ENCODE peak calls at places on chromosomes 11 and 22, in six cellular contexts. One of them, this sample, is unnamed.

GRCh38 chr11:6206456-6207180 is 1.3 kb downstream of the C11orf42 start:
- DNase-seq in endothelial cell of umbilical vein: no peak
- DNase-seq in HepG2: no peak
- DNase-seq in A549: no peak
- DNase-seq in K562: no peak
- DNase-seq in GM12878: no peak
- DNase-seq in this sample: no peak

GRCh38 chr22:38383417-38383816 is 66.2 kb upstream of the CSNK1E start:
- DNase-seq in GM12878: no peak
- DNase-seq in HepG2: no peak
- DNase-seq in endothelial cell of umbilical vein: no peak
- DNase-seq in A549: no peak
- DNase-seq in K562: no peak
- DNase-seq in this sample: no peak

GRCh38 chr22:48180631-48181030 is 1418.2 kb downstream of the TBC1D22A start:
- DNase-seq in GM12878: no peak
- DNase-seq in K562: no peak
- DNase-seq in endothelial cell of umbilical vein: no peak
- DNase-seq in HepG2: no peak
- DNase-seq in A549: no peak
- DNase-seq in this sample: no peak

GRCh38 chr11:87437844-87438223 is 400.1 kb downstream of the TMEM135 start:
- DNase-seq in HepG2: no peak
- DNase-seq in K562: no peak
- DNase-seq in A549: no peak
- DNase-seq in GM12878: no peak
- DNase-seq in endothelial cell of umbilical vein: no peak
- DNase-seq in this sample: no peak

GRCh38 chr11:71218789-71219499 is 33.4 kb downstream of the SHANK2 start:
- DNase-seq in HepG2: no peak
- DNase-seq in endothelial cell of umbilical vein: no peak
- DNase-seq in K562: no peak
- DNase-seq in A549: no peak
- DNase-seq in GM12878: no peak
- DNase-seq in this sample: no peak

GRCh38 chr11:78838417-78838816 is 263.8 kb upstream of the NARS2 start:
- DNase-seq in A549: no peak
- DNase-seq in HepG2: no peak
- DNase-seq in endothelial cell of umbilical vein: no peak
- DNase-seq in K562: no peak
- DNase-seq in GM12878: no peak
- DNase-seq in this sample: no peak

GRCh38 chr11:37984991-37985390 is 1387.0 kb upstream of the RAG2 start:
- DNase-seq in K562: no peak
- DNase-seq in A549: no peak
- DNase-seq in HepG2: no peak
- DNase-seq in endothelial cell of umbilical vein: no peak
- DNase-seq in GM12878: no peak
- DNase-seq in this sample: no peak

GRCh38 chr22:45159652-45160462 is 3.9 kb upstream of the NUP50 start:
- DNase-seq in A549: peak; percentile 18
- DNase-seq in GM12878: no peak
- DNase-seq in K562: no peak
- DNase-seq in HepG2: peak; percentile 88
- DNase-seq in endothelial cell of umbilical vein: peak; percentile 66
- DNase-seq in this sample: peak; percentile 39

GRCh38 chr11:134786636-134787035 is 374.6 kb upstream of the B3GAT1 start:
- DNase-seq in A549: no peak
- DNase-seq in K562: no peak
- DNase-seq in HepG2: no peak
- DNase-seq in endothelial cell of umbilical vein: no peak
- DNase-seq in GM12878: no peak
- DNase-seq in this sample: no peak

GRCh38 chr11:134784525-134784924 is 372.5 kb upstream of the B3GAT1 start:
- DNase-seq in endothelial cell of umbilical vein: no peak
- DNase-seq in GM12878: no peak
- DNase-seq in K562: no peak
- DNase-seq in HepG2: no peak
- DNase-seq in A549: no peak
- DNase-seq in this sample: no peak

GRCh38 chr11:134784046-134784445 is 372.0 kb upstream of the B3GAT1 start:
- DNase-seq in A549: no peak
- DNase-seq in endothelial cell of umbilical vein: no peak
- DNase-seq in K562: no peak
- DNase-seq in HepG2: no peak
- DNase-seq in GM12878: no peak
- DNase-seq in this sample: no peak

GRCh38 chr11:134785059-134785458 is 373.0 kb upstream of the B3GAT1 start:
- DNase-seq in K562: no peak
- DNase-seq in GM12878: no peak
- DNase-seq in HepG2: no peak
- DNase-seq in A549: no peak
- DNase-seq in endothelial cell of umbilical vein: no peak
- DNase-seq in this sample: no peak

GRCh38 chr11:134785660-134786284 is 373.7 kb upstream of the B3GAT1 start:
- DNase-seq in GM12878: no peak
- DNase-seq in A549: no peak
- DNase-seq in endothelial cell of umbilical vein: no peak
- DNase-seq in HepG2: no peak
- DNase-seq in K562: no peak
- DNase-seq in this sample: no peak
- TF ChIP-seq MYC in GM12878: no peak
- TF ChIP-seq MYC in A549: no peak
- TF ChIP-seq MYC in endothelial cell of umbilical vein: no peak
- TF ChIP-seq MYC in HepG2: no peak
- TF ChIP-seq MYC in K562: no peak
- TF ChIP-seq MYC in this sample: no peak

GRCh38 chr11:121451178-121451981 is 734 bp upstream of the SORL1 start:
- DNase-seq in HepG2: peak; percentile 43
- DNase-seq in GM12878: no peak
- DNase-seq in A549: no peak
- DNase-seq in endothelial cell of umbilical vein: no peak
- DNase-seq in K562: no peak
- DNase-seq in this sample: peak; percentile 36
- TF ChIP-seq MAX in HepG2: no peak
- TF ChIP-seq MAX in GM12878: no peak
- TF ChIP-seq MAX in A549: no peak
- TF ChIP-seq MAX in endothelial cell of umbilical vein: no peak
- TF ChIP-seq MAX in K562: no peak
- TF ChIP-seq MAX in this sample: no peak

GRCh38 chr22:46830001-46830715 is 67.7 kb downstream of the TBC1D22A start:
- DNase-seq in HepG2: no peak
- DNase-seq in A549: peak; percentile 43
- DNase-seq in endothelial cell of umbilical vein: peak; percentile 55
- DNase-seq in GM12878: no peak
- DNase-seq in K562: no peak
- DNase-seq in this sample: no peak

GRCh38 chr22:46835693-46836092 is 73.2 kb downstream of the TBC1D22A start:
- DNase-seq in K562: no peak
- DNase-seq in HepG2: no peak
- DNase-seq in GM12878: no peak
- DNase-seq in A549: no peak
- DNase-seq in endothelial cell of umbilical vein: no peak
- DNase-seq in this sample: no peak

GRCh38 chr22:46830841-46831240 is 68.4 kb downstream of the TBC1D22A start:
- DNase-seq in HepG2: no peak
- DNase-seq in K562: no peak
- DNase-seq in A549: peak; percentile 34
- DNase-seq in GM12878: no peak
- DNase-seq in endothelial cell of umbilical vein: no peak
- DNase-seq in this sample: no peak

GRCh38 chr22:46835288-46835687 is 72.8 kb downstream of the TBC1D22A start:
- DNase-seq in A549: no peak
- DNase-seq in HepG2: no peak
- DNase-seq in K562: no peak
- DNase-seq in endothelial cell of umbilical vein: no peak
- DNase-seq in GM12878: no peak
- DNase-seq in this sample: no peak

GRCh38 chr22:46833228-46833627 is 70.8 kb downstream of the TBC1D22A start:
- DNase-seq in K562: no peak
- DNase-seq in HepG2: peak; percentile 41
- DNase-seq in endothelial cell of umbilical vein: peak; percentile 33
- DNase-seq in A549: peak; percentile 22
- DNase-seq in GM12878: no peak
- DNase-seq in this sample: peak; percentile 29
- TF ChIP-seq MYC in K562: no peak
- TF ChIP-seq MYC in HepG2: no peak
- TF ChIP-seq MYC in endothelial cell of umbilical vein: no peak
- TF ChIP-seq MYC in A549: no peak
- TF ChIP-seq MYC in GM12878: no peak
- TF ChIP-seq MYC in this sample: no peak

GRCh38 chr11:85950317-85951048 is 95.3 kb downstream of the CCDC83 start:
- DNase-seq in GM12878: no peak
- DNase-seq in A549: no peak
- DNase-seq in endothelial cell of umbilical vein: no peak
- DNase-seq in HepG2: no peak
- DNase-seq in K562: no peak
- DNase-seq in this sample: no peak

GRCh38 chr11:85951428-85952107 is 96.4 kb downstream of the CCDC83 start:
- DNase-seq in GM12878: no peak
- DNase-seq in A549: no peak
- DNase-seq in K562: no peak
- DNase-seq in endothelial cell of umbilical vein: no peak
- DNase-seq in HepG2: no peak
- DNase-seq in this sample: no peak

GRCh38 chr11:85951049-85951405 is 95.8 kb downstream of the CCDC83 start:
- DNase-seq in GM12878: no peak
- DNase-seq in HepG2: no peak
- DNase-seq in A549: no peak
- DNase-seq in K562: no peak
- DNase-seq in endothelial cell of umbilical vein: no peak
- DNase-seq in this sample: no peak

GRCh38 chr11:85955531-85955930 is 100.3 kb downstream of the CCDC83 start:
- DNase-seq in K562: no peak
- DNase-seq in endothelial cell of umbilical vein: no peak
- DNase-seq in HepG2: no peak
- DNase-seq in A549: no peak
- DNase-seq in GM12878: no peak
- DNase-seq in this sample: no peak

DNA sequence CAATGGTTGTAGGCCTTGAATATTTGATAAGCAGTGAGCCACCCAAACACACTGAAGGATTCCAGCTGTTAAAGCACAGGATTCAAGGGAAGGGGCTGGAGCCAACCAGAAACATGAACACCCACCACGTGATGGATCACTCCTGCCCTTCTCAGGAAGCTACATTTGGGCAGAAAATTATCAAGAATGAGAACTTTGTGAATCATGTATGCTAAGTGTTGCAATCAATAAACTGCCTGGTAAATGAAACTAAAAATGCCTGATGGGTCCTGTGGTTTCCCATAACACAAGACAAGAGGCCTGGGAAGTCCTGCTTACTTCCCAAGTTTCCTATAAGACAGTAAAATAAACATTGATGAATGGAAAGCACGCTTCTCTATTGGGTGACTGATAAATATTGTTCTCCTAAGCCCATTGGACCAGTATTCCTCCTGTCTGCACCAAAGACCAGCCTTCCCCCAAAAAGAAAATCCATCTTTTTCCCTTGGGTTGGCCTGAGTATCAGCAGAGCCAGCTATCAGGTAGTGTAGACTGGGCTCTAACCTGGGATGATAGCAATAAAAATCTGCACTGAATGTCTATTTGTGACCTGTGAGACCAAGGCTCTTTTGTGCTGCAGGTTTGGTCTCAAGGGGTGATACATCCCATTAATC is 98.4 kb downstream of the CCDC83 start:
- DNase-seq in A549: no peak
- DNase-seq in K562: peak; percentile 18
- DNase-seq in endothelial cell of umbilical vein: no peak
- DNase-seq in GM12878: no peak
- DNase-seq in HepG2: no peak
- DNase-seq in this sample: no peak
- TF ChIP-seq MAX in A549: no peak
- TF ChIP-seq MAX in K562: no peak
- TF ChIP-seq MAX in endothelial cell of umbilical vein: no peak
- TF ChIP-seq MAX in GM12878: no peak
- TF ChIP-seq MAX in HepG2: no peak
- TF ChIP-seq MAX in this sample: no peak

DNA sequence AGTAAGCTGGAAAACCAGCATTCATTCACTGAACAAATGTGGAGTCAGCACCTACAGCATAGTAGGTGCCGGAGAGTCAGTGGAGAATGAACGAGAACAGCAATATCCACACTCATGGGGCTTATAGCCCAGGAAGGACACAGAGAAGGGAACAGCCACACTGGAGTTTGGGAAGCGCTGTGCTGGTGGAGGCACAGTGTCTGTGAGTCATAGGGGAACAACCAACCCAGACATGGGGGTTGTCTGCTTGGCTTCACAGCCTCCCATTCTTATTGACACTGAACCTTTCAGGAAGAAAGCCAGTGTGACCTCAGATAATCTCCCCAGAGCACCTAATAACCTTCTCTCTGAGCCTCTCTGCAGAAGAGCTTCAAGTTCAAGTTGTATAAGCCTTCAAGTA is 56.6 kb upstream of the UBASH3B start:
- DNase-seq in HepG2: no peak
- DNase-seq in K562: no peak
- DNase-seq in GM12878: no peak
- DNase-seq in endothelial cell of umbilical vein: no peak
- DNase-seq in A549: no peak
- DNase-seq in this sample: no peak
- TF ChIP-seq MYC in HepG2: no peak
- TF ChIP-seq MYC in K562: no peak
- TF ChIP-seq MYC in GM12878: no peak
- TF ChIP-seq MYC in endothelial cell of umbilical vein: no peak
- TF ChIP-seq MYC in A549: no peak
- TF ChIP-seq MYC in this sample: no peak

DNA sequence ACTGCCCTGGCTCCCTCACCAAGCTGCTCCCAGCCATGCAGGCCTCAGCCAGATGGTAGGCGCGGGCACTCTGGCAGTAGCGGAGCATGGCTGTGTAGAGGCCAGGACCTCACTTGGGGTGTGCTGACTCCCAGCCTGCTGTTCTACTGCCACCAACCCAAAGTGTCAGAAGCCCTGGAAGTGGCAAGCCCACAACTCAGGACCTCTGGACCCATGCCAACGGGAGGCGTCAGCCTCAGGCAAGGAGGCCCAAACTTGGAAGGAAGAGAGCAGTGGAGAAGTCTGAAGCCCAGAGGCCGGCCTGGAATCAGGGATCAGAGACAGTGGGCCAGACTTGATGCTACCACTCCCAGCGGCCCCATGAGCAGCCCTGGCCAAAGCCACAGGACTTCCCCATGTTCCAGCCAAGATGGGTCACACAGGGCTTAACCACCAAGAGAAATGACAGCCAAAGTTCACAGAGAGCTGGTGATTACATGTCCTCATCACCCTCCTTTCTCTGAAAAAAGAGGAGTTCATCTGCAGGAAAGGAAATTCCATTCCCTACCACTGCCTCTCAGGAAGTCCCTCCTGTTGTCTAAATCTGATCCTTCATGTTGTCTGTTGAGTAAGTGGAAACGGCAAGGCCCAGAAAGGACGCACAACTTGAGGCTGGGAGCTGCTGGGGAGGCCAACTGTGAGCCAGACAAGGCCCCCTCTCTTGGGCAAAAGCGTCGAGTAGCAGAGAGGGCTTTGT is 4.4 kb downstream of the ARRB1 start:
- DNase-seq in endothelial cell of umbilical vein: peak; percentile 26
- DNase-seq in K562: no peak
- DNase-seq in GM12878: no peak
- DNase-seq in A549: no peak
- DNase-seq in HepG2: no peak
- DNase-seq in this sample: no peak
- TF ChIP-seq MAX in endothelial cell of umbilical vein: no peak
- TF ChIP-seq MAX in K562: no peak
- TF ChIP-seq MAX in GM12878: no peak
- TF ChIP-seq MAX in A549: no peak
- TF ChIP-seq MAX in HepG2: no peak
- TF ChIP-seq MAX in this sample: no peak

This sample was measured in NB4.